ENCODE peak calls at places on chromosome 14, in seven cellular contexts. J, R, C, X, I, G and U are unnamed samples.

GRCh38 chr14:91580886-91581615 is 70.9 kb upstream of the PPP4R3A start:
- DNase-seq in C (no peak), X (no peak), G (no peak), R (no peak), J (no peak), I (no peak), U (no peak)

GRCh38 chr14:58994130-58994529 is 194.3 kb upstream of the DAAM1 start:
- DNase-seq in I (no peak), J (no peak), C (no peak), R (no peak), G (no peak), X (no peak), U (no peak)

GRCh38 chr14:92866181-92866752 is 56.7 kb upstream of the CHGA start:
- DNase-seq in C (peak; percentile 7), R (peak; percentile 7), I (no peak), J (no peak), X (no peak), G (no peak), U (no peak)

GRCh38 chr14:51442513-51443175 is 202.6 kb downstream of the TMX1 start:
- DNase-seq in I (peak; percentile 73), X (no peak), R (peak; percentile 79), J (no peak), G (peak; percentile 97), C (peak; percentile 98), U (peak; percentile 94)

GRCh38 chr14:22155582-22155981 is 433.4 kb downstream of the DAD1 start:
- DNase-seq in J (no peak), I (no peak), G (no peak), C (no peak), R (no peak), X (no peak), U (no peak)

GRCh38 chr14:52703225-52703624 is 3.8 kb upstream of the PSMC6 start:
- DNase-seq in I (peak; percentile 62), R (peak; percentile 31), X (no peak), G (peak; percentile 93), C (peak; percentile 91), J (no peak), U (peak; percentile 90)

GRCh38 chr14:22123188-22123560 is 449.6 kb upstream of the OR4E1 start:
- DNase-seq in I (no peak), G (no peak), X (no peak), J (no peak), C (no peak), R (no peak), U (no peak)

GRCh38 chr14:91940209-91940608 is 7.3 kb downstream of the FBLN5 start:
- DNase-seq in R (no peak), G (no peak), X (no peak), I (no peak), C (no peak), J (no peak), U (no peak)

GRCh38 chr14:92747701-92748258 is 647 bp downstream of the LGMN start:
- DNase-seq in C (no peak), J (no peak), G (peak; percentile 27), R (no peak), X (no peak), I (no peak), U (no peak)

GRCh38 chr14:22836301-22837058 is at the start of gene MMP14:
- DNase-seq in X (no peak), C (peak; percentile 72), G (peak; percentile 93), I (no peak), R (no peak), J (peak; percentile 94), U (no peak)

GRCh38 chr14:104665663-104666522 is 23.5 kb upstream of the INF2 start:
- DNase-seq in C (no peak), R (no peak), I (no peak), X (peak; percentile 37), J (peak; percentile 61), G (no peak), U (no peak)

GRCh38 chr14:76112889-76113611 is 38.7 kb upstream of the GPATCH2L start:
- DNase-seq in I (no peak), G (no peak), C (no peak), X (no peak), R (no peak), J (no peak), U (no peak)

GRCh38 chr14:105180598-105181528 is at the start of gene NUDT14:
- DNase-seq in G (no peak), J (no peak), I (no peak), R (no peak), X (peak; percentile 84), C (peak; percentile 26), U (no peak)

GRCh38 chr14:36398463-36399291 is 78.2 kb upstream of the MBIP start:
- DNase-seq in I (no peak), G (no peak), J (no peak), X (no peak), C (no peak), R (no peak), U (no peak)

GRCh38 chr14:54623279-54624004 is 56.5 kb downstream of the SAMD4A start:
- DNase-seq in I (no peak), G (no peak), J (no peak), C (no peak), X (no peak), R (no peak), U (no peak)

GRCh38 chr14:75711134-75711795 is 50.2 kb downstream of the TTLL5 start:
- DNase-seq in X (no peak), G (peak; percentile 77), J (no peak), R (no peak), I (no peak), C (peak; percentile 27), U (peak; percentile 24)

GRCh38 chr14:23984891-23985607 is 3.7 kb upstream of the DHRS4L2 start:
- DNase-seq in I (peak; percentile 44), X (no peak), G (peak; percentile 26), C (peak; percentile 56), R (peak; percentile 70), J (no peak), U (peak; percentile 78)

DNA sequence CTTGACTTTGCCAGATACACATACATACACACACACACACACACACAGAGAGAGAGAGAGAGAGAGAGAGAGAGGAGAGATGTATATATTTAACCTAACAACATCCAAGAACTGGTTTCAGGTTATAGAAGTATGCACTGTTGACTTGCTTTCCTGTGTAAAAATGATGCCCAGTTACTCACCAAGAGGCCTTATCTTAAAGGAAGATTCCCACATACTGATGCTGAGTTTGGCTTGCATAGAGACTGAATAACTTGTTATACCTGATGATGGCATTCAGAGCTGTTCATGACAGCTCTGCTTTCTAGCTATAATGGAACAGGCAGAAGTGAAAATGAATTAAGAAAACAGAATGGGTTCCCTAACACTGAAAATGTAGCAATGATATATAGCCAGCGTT is 387.4 kb downstream of the EGLN3 start:
- DNase-seq in I (no peak), G (no peak), C (peak; percentile 39), R (no peak), X (no peak), J (no peak), U (no peak)
- TF ChIP-seq CTCF in I (no peak), G (no peak), C (no peak), R (no peak), X (no peak), J (no peak), U (no peak)

GRCh38 chr14:64540208-64541202 is at the start of gene HSPA2:
- DNase-seq in J (peak; percentile 100), X (peak; percentile 87), C (peak; percentile 99), R (peak; percentile 97), G (peak; percentile 100), I (peak; percentile 90), U (peak; percentile 98)

GRCh38 chr14:64542839-64543207 is 2.3 kb downstream of the HSPA2 start:
- DNase-seq in R (no peak), I (no peak), G (no peak), C (no peak), X (no peak), J (no peak), U (no peak)

GRCh38 chr14:64541971-64542838 is 1.7 kb downstream of the HSPA2 start:
- DNase-seq in G (no peak), R (no peak), X (no peak), J (peak; percentile 71), I (no peak), C (no peak), U (no peak)

GRCh38 chr14:64539186-64539552 is 1.4 kb upstream of the HSPA2 start:
- DNase-seq in G (no peak), R (no peak), I (no peak), X (no peak), J (no peak), C (no peak), U (no peak)

GRCh38 chr14:64541261-64541970 is 875 bp downstream of the HSPA2 start:
- DNase-seq in I (no peak), C (no peak), G (no peak), J (peak; percentile 85), X (no peak), R (no peak), U (no peak)
- TF ChIP-seq CTCF in I (no peak), C (no peak), G (no peak), J (no peak), X (no peak), R (no peak), U (no peak)

DNA sequence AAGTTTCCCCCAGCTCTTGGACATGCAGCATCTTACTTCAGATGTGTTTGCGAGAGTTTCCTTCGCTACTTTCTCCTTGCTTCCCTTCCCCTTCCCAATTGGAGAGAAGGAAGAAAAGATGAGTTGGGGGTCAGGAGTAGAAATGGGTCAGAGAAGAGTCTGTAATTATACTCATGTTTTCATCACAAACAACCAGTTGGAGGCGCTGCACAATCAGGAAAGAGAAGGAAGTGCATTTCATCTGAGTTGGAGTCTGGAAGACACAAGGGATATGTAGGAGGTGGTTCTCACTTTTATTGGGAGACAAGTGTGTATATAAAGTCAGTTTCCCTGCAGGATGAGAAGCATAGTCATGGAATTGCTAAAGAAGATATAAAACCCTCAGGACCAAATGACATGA is 31.3 kb upstream of the VSX2 start:
- DNase-seq in G (no peak), X (no peak), J (no peak), I (no peak), C (no peak), R (no peak), U (no peak)
- TF ChIP-seq CTCF in G (peak; percentile 3), X (no peak), J (no peak), I (peak; percentile 37), C (peak; percentile 19), R (peak; percentile 16), U (no peak)

GRCh38 chr14:89096946-89097345 is 272.5 kb downstream of the TTC8 start:
- DNase-seq in I (no peak), G (no peak), X (no peak), R (no peak), J (no peak), C (no peak), U (no peak)
- TF ChIP-seq CTCF in I (no peak), G (no peak), X (no peak), R (no peak), J (no peak), C (no peak), U (no peak)

GRCh38 chr14:29273513-29273912 is 506.9 kb downstream of the FOXG1 start:
- DNase-seq in R (no peak), G (no peak), J (no peak), X (no peak), I (no peak), C (no peak), U (no peak)
- TF ChIP-seq CTCF in R (peak; percentile 14), G (no peak), J (no peak), X (no peak), I (no peak), C (no peak), U (no peak)